ENCODE peak calls at places on chromosomes 13 and 19, in seven cellular contexts. I is psoas muscle, F is HCT116, W is Karpas-422, Y is IMR-90, Q is testis, J is left ventricle myocardium inferior. V is an unnamed sample. For H3K4me1, the result is how much of the 10 kb centered on the place peaks cover.

GRCh38 chr19:23116802-23117571 is at the start of gene ZNF730:
- DNase-seq in W (peak), J (peak), Q (peak), Y (peak), I (peak), F (no peak), V (peak)

GRCh38 chr19:43735957-43736356 is 18.8 kb downstream of the SMG9 start:
- DNase-seq in Y (peak), Q (no peak), F (no peak), I (no peak), J (no peak), W (no peak), V (no peak)

GRCh38 chr13:42709276-42709675 is 72.1 kb upstream of the FAM216B start:
- DNase-seq in Y (no peak), W (no peak), J (no peak), I (no peak), Q (no peak), F (no peak), V (no peak)

GRCh38 chr13:37375071-37375470 is 223.5 kb downstream of the POSTN start:
- DNase-seq in Q (no peak), I (no peak), Y (no peak), W (no peak), F (no peak), J (no peak), V (no peak)

GRCh38 chr13:31209172-31209818 is 9.5 kb downstream of the B3GLCT start:
- DNase-seq in W (no peak), Q (peak), F (no peak), J (peak), Y (peak), I (peak), V (peak)

GRCh38 chr19:39557791-39558622 is 18.0 kb upstream of the EID2 start:
- DNase-seq in W (peak), Q (no peak), I (no peak), J (no peak), Y (peak), F (no peak), V (no peak)

GRCh38 chr19:33385956-33386355 is 12.4 kb downstream of the CEBPG start:
- DNase-seq in F (no peak), Q (peak), W (no peak), J (peak), Y (no peak), I (peak), V (no peak)

GRCh38 chr19:7326105-7326877 is 22.4 kb upstream of the ARHGEF18 start:
- DNase-seq in Y (no peak), J (no peak), W (peak), Q (peak), F (peak), I (no peak), V (peak)

GRCh38 chr13:71935166-71935840 is 68.3 kb upstream of the DACH1 start:
- DNase-seq in F (no peak), W (no peak), Q (no peak), I (no peak), Y (no peak), J (no peak), V (no peak)

GRCh38 chr13:99356216-99357089 is 49.3 kb upstream of the GPR183 start:
- DNase-seq in Q (peak), J (no peak), I (peak), F (no peak), W (no peak), Y (peak), V (no peak)

GRCh38 chr19:17575871-17576757 is 20.7 kb downstream of the COLGALT1 start:
- DNase-seq in Y (no peak), W (peak), I (no peak), F (no peak), J (no peak), Q (peak), V (no peak)

GRCh38 chr13:112715715-112716460 is 26.1 kb downstream of the ATP11A start:
- DNase-seq in Y (no peak), W (no peak), Q (no peak), I (peak), F (no peak), J (no peak), V (no peak)

GRCh38 chr19:42132030-42132628 is at the start of gene POU2F2:
- DNase-seq in Q (peak), I (peak), W (peak), Y (no peak), J (peak), F (no peak), V (no peak)

GRCh38 chr13:24153979-24154378 is 6.5 kb upstream of the SPATA13 start:
- DNase-seq in F (no peak), J (no peak), Q (no peak), W (no peak), I (no peak), Y (no peak), V (no peak)

GRCh38 chr13:98172570-98173405 is 4.3 kb downstream of the RNF113B start:
- DNase-seq in Q (no peak), F (no peak), I (no peak), Y (peak), W (no peak), J (no peak), V (no peak)

GRCh38 chr13:24085662-24086061 is 74.9 kb upstream of the SPATA13 start:
- DNase-seq in F (no peak), J (no peak), W (no peak), Y (no peak), Q (no peak), I (no peak), V (no peak)

GRCh38 chr13:107067381-107067780 is 499.4 kb upstream of the ARGLU1 start:
- DNase-seq in W (no peak), Y (no peak), J (no peak), Q (no peak), I (no peak), F (no peak), V (peak)

GRCh38 chr13:43085545-43085944 is 62.2 kb downstream of the DNAJC15 start:
- DNase-seq in I (no peak), Q (no peak), J (no peak), W (peak), Y (peak), F (peak), V (no peak)

GRCh38 chr13:111140562-111141105 is 25.5 kb downstream of the ARHGEF7 start:
- DNase-seq in J (no peak), I (no peak), W (no peak), F (no peak), Q (no peak), Y (no peak), V (no peak)

GRCh38 chr19:42406111-42406510 is 16.0 kb upstream of the CNFN start:
- DNase-seq in W (no peak), I (no peak), Q (no peak), J (no peak), F (no peak), Y (no peak), V (no peak)

GRCh38 chr13:79155883-79156282 is 250.2 kb downstream of the RBM26 start:
- DNase-seq in I (no peak), F (no peak), Y (no peak), W (no peak), Q (no peak), J (no peak), V (no peak)

GRCh38 chr13:64453831-64454230 is 2776.3 kb downstream of the PCDH9 start:
- DNase-seq in I (peak), W (no peak), Y (peak), Q (no peak), F (no peak), J (no peak), V (peak)

GRCh38 chr19:42351079-42351735 is 25.8 kb downstream of the MEGF8 start:
- DNase-seq in F (no peak), W (no peak), J (no peak), Y (no peak), I (no peak), Q (no peak), V (no peak)

GRCh38 chr19:34254552-34255432 is at the start of gene GARRE1:
- DNase-seq in W (peak), F (no peak), Q (peak), Y (peak), I (peak), J (peak), V (peak)

GRCh38 chr13:21012841-21013681 is 48.3 kb downstream of the LATS2 start:
- DNase-seq in Q (no peak), F (no peak), Y (no peak), J (no peak), I (no peak), W (no peak), V (no peak)

GRCh38 chr19:31340059-31341025 is 8.9 kb downstream of the TSHZ3 start:
- DNase-seq in Q (no peak), J (no peak), W (no peak), F (no peak), I (no peak), Y (peak), V (peak)

GRCh38 chr13:58298556-58299135 is 667.1 kb downstream of the PCDH17 start:
- DNase-seq in W (no peak), F (no peak), J (no peak), Q (no peak), Y (no peak), I (no peak), V (no peak)

GRCh38 chr19:57008432-57008831 is 111.4 kb upstream of the USP29 start:
- DNase-seq in Q (no peak), Y (no peak), F (no peak), J (no peak), I (no peak), W (no peak), V (no peak)

GRCh38 chr19:34504273-34504808 is 22.8 kb downstream of the WTIP start:
- DNase-seq in I (no peak), W (no peak), Y (no peak), J (no peak), F (no peak), Q (peak), V (no peak)

DNA sequence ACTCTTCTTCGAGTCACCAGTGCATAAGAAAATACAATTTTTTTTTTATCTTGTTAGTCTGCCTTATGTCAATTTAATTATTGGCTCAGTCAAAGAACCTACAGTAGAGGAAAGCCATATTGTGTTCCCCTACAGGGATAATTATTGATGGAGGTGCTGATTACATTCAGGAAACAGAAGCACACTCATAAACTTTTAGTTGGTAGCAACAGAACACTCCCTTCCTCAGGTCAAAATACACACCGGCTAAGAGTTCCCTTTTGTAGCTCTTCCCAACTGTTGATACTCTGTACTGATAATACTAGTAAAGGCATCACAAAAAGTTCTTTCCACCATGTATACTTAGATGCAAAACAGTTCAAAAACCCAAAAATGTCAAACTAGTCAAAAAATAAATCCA is 18.4 kb downstream of the FOXO1 start:
- DNase-seq in W (no peak), Y (no peak), I (no peak), Q (no peak), F (no peak), J (no peak), V (no peak)
- H3K4me1 ChIP-seq in W (half or more), Y (under half), I (half or more), Q (under half), F (under half), J (half or more), V (under half)

DNA sequence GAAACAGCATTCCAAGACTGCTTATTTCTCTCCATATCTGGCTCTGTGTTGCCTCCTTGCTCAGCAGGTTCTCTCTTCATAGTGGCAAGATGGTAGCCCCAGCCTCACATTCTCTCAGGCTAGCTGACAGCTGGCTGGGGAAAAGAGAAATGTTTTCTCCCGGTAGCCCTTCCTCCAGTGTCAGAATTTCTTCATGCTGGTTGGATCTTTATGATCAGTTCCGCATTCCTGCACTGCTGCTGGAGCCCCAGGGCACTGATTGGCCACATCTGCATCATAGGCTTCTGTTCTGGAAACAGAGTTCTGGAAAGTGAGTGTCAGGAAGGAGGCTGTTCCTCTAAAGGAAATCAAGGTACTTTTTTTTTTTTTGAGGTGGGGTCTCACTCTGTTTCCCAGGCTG is 24.6 kb downstream of the POP4 start:
- DNase-seq in F (no peak), W (no peak), J (no peak), I (no peak), Y (no peak), Q (no peak), V (no peak)
- H3K4me1 ChIP-seq in F (under half), W (under half), J (under half), I (under half), Y (under half), Q (under half), V (under half)

GRCh38 chr19:54206831-54207177 is 6.1 kb downstream of the RPS9 start:
- DNase-seq in F (no peak), W (peak), Q (no peak), Y (no peak), I (no peak), J (no peak), V (no peak)

GRCh38 chr19:54207908-54208783 is 7.5 kb downstream of the RPS9 start:
- DNase-seq in J (peak), W (peak), Y (peak), I (peak), F (no peak), Q (peak), V (no peak)

GRCh38 chr19:54208784-54209057 is 8.1 kb downstream of the RPS9 start:
- DNase-seq in J (no peak), Y (no peak), I (no peak), F (no peak), W (peak), Q (no peak), V (no peak)

GRCh38 chr19:54204767-54205468 is 4.3 kb downstream of the RPS9 start:
- DNase-seq in Q (no peak), F (no peak), I (no peak), J (no peak), W (no peak), Y (no peak), V (no peak)

DNA sequence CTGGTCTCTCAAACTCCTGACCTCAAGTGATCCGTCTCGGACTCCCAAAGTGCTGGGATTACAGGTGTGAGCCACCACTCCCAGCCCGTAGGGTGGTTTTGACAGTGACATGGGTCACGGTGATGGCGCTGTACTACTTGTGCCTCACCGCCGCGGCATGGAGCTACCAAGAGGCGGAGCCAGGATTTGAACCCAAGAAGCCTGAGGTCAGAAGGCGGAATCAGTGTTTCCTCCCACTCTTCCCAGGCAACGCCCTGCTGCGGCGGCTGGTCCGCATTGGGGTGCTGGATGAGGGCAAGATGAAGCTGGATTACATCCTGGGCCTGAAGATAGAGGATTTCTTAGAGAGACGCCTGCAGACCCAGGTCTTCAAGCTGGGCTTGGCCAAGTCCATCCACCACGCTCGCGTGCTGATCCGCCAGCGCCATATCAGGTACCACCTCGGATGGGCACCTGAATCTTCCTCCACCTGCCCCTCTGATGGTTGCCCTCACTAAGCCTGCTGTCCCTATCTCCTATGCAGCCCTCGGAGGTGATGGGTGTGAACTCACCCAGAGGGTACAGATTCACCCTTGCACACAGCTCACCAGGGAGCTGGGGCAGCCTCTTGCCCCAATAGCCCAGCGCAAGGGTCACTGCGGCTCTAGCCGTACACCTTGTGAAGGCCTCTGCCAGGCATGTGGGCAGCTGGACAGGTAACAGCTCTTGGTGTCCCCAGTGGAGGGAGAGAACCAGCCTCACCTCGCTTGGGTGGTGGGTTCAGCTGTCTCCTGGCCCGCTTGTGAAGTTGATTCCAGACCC is 5.6 kb downstream of the RPS9 start:
- DNase-seq in Y (no peak), J (no peak), F (no peak), I (no peak), Q (no peak), W (peak), V (no peak)
- H3K4me1 ChIP-seq in Y (under half), J (half or more), F (half or more), I (half or more), Q (half or more), W (under half), V (under half)

DNA sequence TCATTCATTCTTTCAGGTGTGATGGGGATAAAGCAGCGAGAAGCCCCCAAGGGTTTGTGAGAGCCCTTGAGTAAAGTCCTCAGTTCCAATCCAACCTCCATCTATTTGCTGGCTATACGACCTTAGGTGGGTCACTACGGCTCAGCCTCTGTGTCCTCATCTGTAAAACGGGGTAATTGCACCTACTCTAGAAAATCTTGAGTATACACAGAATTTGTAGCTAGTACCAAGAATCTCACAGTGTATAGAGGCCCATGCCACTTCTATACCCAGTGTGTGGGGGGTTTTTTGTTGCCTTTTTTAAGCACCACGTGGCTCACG is 406 bp upstream of the DNMT1 start:
- DNase-seq in F (no peak), J (no peak), Y (no peak), I (no peak), W (no peak), Q (no peak), V (no peak)
- H3K4me1 ChIP-seq in F (under half), J (under half), Y (under half), I (under half), W (under half), Q (under half), V (under half)

DNA sequence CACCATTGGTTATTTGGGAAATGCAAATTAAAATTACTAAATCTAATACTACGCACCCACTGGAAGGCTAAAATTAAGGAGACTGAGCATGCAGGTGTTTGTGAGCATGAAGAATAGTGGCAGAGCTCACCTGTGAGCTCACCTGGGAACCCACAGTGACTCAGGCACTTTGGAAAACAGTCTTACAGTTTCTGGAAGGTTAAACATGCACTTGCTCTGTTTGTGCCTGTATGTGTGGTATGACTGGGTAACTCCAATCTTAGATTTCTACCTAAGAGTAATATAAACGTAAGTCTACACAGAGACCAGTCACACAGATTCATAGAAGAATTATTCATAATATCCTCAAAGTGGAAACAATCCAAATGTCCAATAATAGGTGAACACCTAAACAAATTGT is 318.8 kb downstream of the ATP8A2 start:
- DNase-seq in W (no peak), J (no peak), Y (no peak), I (no peak), F (no peak), Q (no peak), V (no peak)
- H3K4me1 ChIP-seq in W (under half), J (under half), Y (under half), I (under half), F (under half), Q (under half), V (under half)

V was measured in BE2C.